ENCODE peak calls at places on chromosomes 4 and X, in five cellular contexts. L is aorta, J is OCI-LY7, X is fibroblast of the aortic adventitia, R is GM12891. F is an unnamed sample.

GRCh38 chr4:185559913-185560281 is 24.6 kb upstream of the PDLIM3 start:
- DNase-seq in L (peak; percentile 84), J (no peak), X (peak; percentile 27), R (no peak), F (no peak)

GRCh38 chr4:38538517-38538916 is 125.5 kb upstream of the KLF3 start:
- DNase-seq in L (no peak), J (no peak), X (no peak), R (no peak), F (no peak)

GRCh38 chrX:18616688-18617087 is 55.2 kb downstream of the RS1 start:
- DNase-seq in L (no peak), J (no peak), X (no peak), R (no peak), F (no peak)

GRCh38 chr4:3436798-3437581 is 4.8 kb upstream of the HGFAC start:
- DNase-seq in L (peak; percentile 74), J (no peak), X (peak; percentile 51), R (no peak), F (no peak)

GRCh38 chr4:38621004-38621684 is 42.9 kb upstream of the KLF3 start:
- DNase-seq in L (no peak), J (no peak), X (peak; percentile 94), R (no peak), F (peak; percentile 62)

GRCh38 chrX:87397103-87397886 is 120.3 kb upstream of the KLHL4 start:
- DNase-seq in L (no peak), J (no peak), X (no peak), R (no peak), F (no peak)

GRCh38 chr4:141463678-141464077 is 172.7 kb upstream of the IL15 start:
- DNase-seq in L (no peak), J (no peak), X (no peak), R (no peak), F (no peak)

GRCh38 chr4:10115657-10116624 is 658 bp downstream of the WDR1 start:
- DNase-seq in L (peak; percentile 74), J (peak; percentile 70), X (peak; percentile 25), R (peak; percentile 70), F (no peak)

GRCh38 chrX:39813631-39814246 is 284.0 kb downstream of the BCOR start:
- DNase-seq in L (peak; percentile 78), J (no peak), X (peak; percentile 86), R (no peak), F (no peak)

GRCh38 chr4:78310056-78310731 is 241.4 kb upstream of the ANXA3 start:
- DNase-seq in L (no peak), J (no peak), X (peak; percentile 13), R (no peak), F (no peak)

GRCh38 chrX:50430917-50431316 is 39.7 kb downstream of the DGKK start:
- DNase-seq in L (no peak), J (no peak), X (no peak), R (no peak), F (no peak)

GRCh38 chrX:31588355-31588754 is 516.5 kb upstream of the FTHL17 start:
- DNase-seq in L (no peak), J (no peak), X (no peak), R (no peak), F (no peak)